ENCODE peak calls at places on chromosomes 7 and 10, in six cellular contexts. W is endothelial cell, H is fibroblast of the aortic adventitia, M is H4, X is HFFc6, L is Kasumi-1. N is an unnamed sample.

GRCh38 chr10:121648078-121648477 is 49.8 kb upstream of the FGFR2 start:
- DNase-seq in W (no peak), H (no peak), M (no peak), X (no peak), L (no peak), N (no peak)

GRCh38 chr10:79242620-79243152 is 104.6 kb upstream of the PPIF start:
- DNase-seq in W (peak; percentile 73), H (peak; percentile 77), M (no peak), X (peak; percentile 80), L (peak; percentile 64), N (peak; percentile 79)

GRCh38 chr10:5975641-5976473 is 1.5 kb downstream of the IL15RA start:
- DNase-seq in W (no peak), H (peak; percentile 45), M (peak; percentile 38), X (no peak), L (peak; percentile 36), N (no peak)

GRCh38 chr10:6297951-6298381 is 95.2 kb downstream of the PFKFB3 start:
- DNase-seq in W (no peak), H (peak; percentile 59), M (no peak), X (no peak), L (no peak), N (no peak)

GRCh38 chr7:32154797-32155196 is 84.6 kb upstream of the PDE1C start:
- DNase-seq in W (no peak), H (peak; percentile 81), M (peak; percentile 42), X (no peak), L (no peak), N (no peak)

GRCh38 chr7:25009271-25009670 is 29.3 kb upstream of the OSBPL3 start:
- DNase-seq in W (no peak), H (peak; percentile 96), M (peak; percentile 55), X (peak; percentile 86), L (no peak), N (no peak)

GRCh38 chr7:132410385-132410784 is 165.9 kb downstream of the PLXNA4 start:
- DNase-seq in W (no peak), H (no peak), M (no peak), X (no peak), L (peak; percentile 61), N (no peak)

GRCh38 chr10:31708513-31708912 is 220.1 kb downstream of the ARHGAP12 start:
- DNase-seq in W (no peak), H (peak; percentile 40), M (no peak), X (no peak), L (no peak), N (no peak)

GRCh38 chr7:37511852-37512377 is 63.3 kb upstream of the ELMO1 start:
- DNase-seq in W (no peak), H (no peak), M (no peak), X (no peak), L (no peak), N (no peak)

GRCh38 chr10:29757551-29758297 is 123.0 kb upstream of the SVIL start:
- DNase-seq in W (no peak), H (peak; percentile 25), M (peak; percentile 35), X (no peak), L (no peak), N (no peak)

GRCh38 chr10:21526952-21527633 is 1.6 kb upstream of the SKIDA1 start:
- DNase-seq in W (peak; percentile 82), H (peak; percentile 68), M (no peak), X (no peak), L (peak; percentile 83), N (peak; percentile 73)

GRCh38 chr10:132158810-132159209 is 27.9 kb upstream of the DPYSL4 start:
- DNase-seq in W (no peak), H (no peak), M (no peak), X (no peak), L (no peak), N (no peak)

GRCh38 chr7:92717601-92717981 is 118.8 kb downstream of the CDK6 start:
- DNase-seq in W (no peak), H (no peak), M (peak; percentile 45), X (peak; percentile 60), L (no peak), N (no peak)

GRCh38 chr7:123154231-123154860 is 45.4 kb downstream of the SLC13A1 start:
- DNase-seq in W (peak; percentile 84), H (peak; percentile 83), M (peak; percentile 87), X (peak; percentile 39), L (peak; percentile 85), N (peak; percentile 91)

GRCh38 chr10:5603848-5604170 is 62.6 kb downstream of the ASB13 start:
- DNase-seq in W (no peak), H (no peak), M (no peak), X (no peak), L (no peak), N (no peak)

GRCh38 chr10:26311383-26311940 is 94.9 kb downstream of the GAD2 start:
- DNase-seq in W (peak; percentile 6), H (no peak), M (no peak), X (no peak), L (no peak), N (no peak)

N was measured in SJCRH30.